ENCODE peak calls at places on chromosomes 16 and 17, in four cellular contexts. H, B, D and K are unnamed samples.

GRCh38 chr16:86343733-86344585 is 166.4 kb upstream of the FOXF1 start:
- DNase-seq in H (no peak), B (no peak), D (no peak), K (no peak)

GRCh38 chr16:964696-965395 is 5.9 kb downstream of the LMF1 start:
- DNase-seq in H (no peak), B (no peak), D (no peak), K (peak)

GRCh38 chr17:45200701-45201100 is 21.0 kb upstream of the FMNL1 start:
- DNase-seq in H (no peak), B (no peak), D (no peak), K (peak)

GRCh38 chr17:34981538-34982241 is 1.4 kb downstream of the LIG3 start:
- DNase-seq in H (peak), B (no peak), D (no peak), K (no peak)

GRCh38 chr17:63833026-63833740 is 5.7 kb upstream of the FTSJ3 start:
- DNase-seq in H (no peak), B (no peak), D (no peak), K (no peak)

GRCh38 chr17:10993126-10993525 is 155.2 kb upstream of the PIRT start:
- DNase-seq in H (no peak), B (no peak), D (no peak), K (no peak)

GRCh38 chr16:67100569-67101300 is 9.0 kb upstream of the PHAF1 start:
- DNase-seq in H (peak), B (no peak), D (no peak), K (no peak)

GRCh38 chr16:31072540-31073072 is 1.4 kb downstream of the ZNF668 start:
- DNase-seq in H (peak), B (no peak), D (peak), K (peak)

GRCh38 chr17:28427372-28427771 is 21.4 kb upstream of the SLC46A1 start:
- DNase-seq in H (no peak), B (peak), D (no peak), K (no peak)

GRCh38 chr16:4597174-4597573 is 17.5 kb downstream of the UBALD1 start:
- DNase-seq in H (no peak), B (no peak), D (no peak), K (no peak)

GRCh38 chr17:27481327-27481726 is 25.1 kb downstream of the KSR1 start:
- DNase-seq in H (no peak), B (no peak), D (no peak), K (no peak)

GRCh38 chr16:50718761-50719400 is 23.0 kb upstream of the CYLD start:
- DNase-seq in H (no peak), B (no peak), D (no peak), K (no peak)

GRCh38 chr17:58388302-58389190 is 28.8 kb downstream of the RNF43 start:
- DNase-seq in H (no peak), B (no peak), D (no peak), K (no peak)

GRCh38 chr17:78817123-78817522 is 23.5 kb downstream of the USP36 start:
- DNase-seq in H (no peak), B (no peak), D (no peak), K (no peak)

GRCh38 chr17:64507418-64507766 is 615 bp downstream of the CEP95 start:
- DNase-seq in H (peak), B (peak), D (peak), K (peak)

GRCh38 chr17:70913086-70913485 is 743.8 kb downstream of the KCNJ2 start:
- DNase-seq in H (no peak), B (no peak), D (no peak), K (peak)

GRCh38 chr17:1647802-1648581 is 1.7 kb downstream of the RILP start:
- DNase-seq in H (no peak), B (no peak), D (no peak), K (no peak)

GRCh38 chr17:51860934-51861561 is 297.5 kb downstream of the CA10 start:
- DNase-seq in H (no peak), B (peak), D (peak), K (peak)

GRCh38 chr17:81490599-81490992 is 22.0 kb downstream of the ACTG1 start:
- DNase-seq in H (no peak), B (no peak), D (no peak), K (no peak)